ENCODE peak calls at places on chromosomes 11 and 22, in nine cellular contexts. One of them, this sample, is unnamed.

GRCh38 chr11:14244926-14245325 is 114.1 kb downstream of the RRAS2 start:
- DNase-seq in iris pigment epithelial cell: no peak
- DNase-seq in EH: no peak
- DNase-seq in hepatocyte: no peak
- DNase-seq in activated naive CD8-positive, alpha-beta T cell treated with anti-CD3 and anti-CD28 coated beads for 36 hours: no peak
- DNase-seq in NCI-H345: no peak
- DNase-seq in germinal center: no peak
- DNase-seq in naive thymus-derived CD8-positive, alpha-beta T cell: no peak
- DNase-seq in fibroblast of villous mesenchyme: no peak
- DNase-seq in this sample: no peak

GRCh38 chr22:33723915-33724314 is 196.4 kb downstream of the LARGE1 start:
- DNase-seq in NCI-H345: no peak
- DNase-seq in germinal center: peak; percentile 14
- DNase-seq in fibroblast of villous mesenchyme: no peak
- DNase-seq in naive thymus-derived CD8-positive, alpha-beta T cell: no peak
- DNase-seq in hepatocyte: no peak
- DNase-seq in EH: no peak
- DNase-seq in iris pigment epithelial cell: no peak
- DNase-seq in activated naive CD8-positive, alpha-beta T cell treated with anti-CD3 and anti-CD28 coated beads for 36 hours: no peak
- DNase-seq in this sample: no peak

GRCh38 chr11:19345519-19345847 is 104.7 kb upstream of the E2F8 start:
- DNase-seq in hepatocyte: no peak
- DNase-seq in NCI-H345: peak; percentile 29
- DNase-seq in germinal center: peak; percentile 30
- DNase-seq in EH: peak; percentile 15
- DNase-seq in iris pigment epithelial cell: no peak
- DNase-seq in fibroblast of villous mesenchyme: no peak
- DNase-seq in activated naive CD8-positive, alpha-beta T cell treated with anti-CD3 and anti-CD28 coated beads for 36 hours: no peak
- DNase-seq in naive thymus-derived CD8-positive, alpha-beta T cell: no peak
- DNase-seq in this sample: peak; percentile 33

GRCh38 chr11:16511109-16511806 is 154.9 kb upstream of the SOX6 start:
- DNase-seq in NCI-H345: peak; percentile 14
- DNase-seq in naive thymus-derived CD8-positive, alpha-beta T cell: no peak
- DNase-seq in EH: peak; percentile 75
- DNase-seq in iris pigment epithelial cell: peak; percentile 47
- DNase-seq in activated naive CD8-positive, alpha-beta T cell treated with anti-CD3 and anti-CD28 coated beads for 36 hours: no peak
- DNase-seq in hepatocyte: peak; percentile 30
- DNase-seq in germinal center: no peak
- DNase-seq in fibroblast of villous mesenchyme: peak; percentile 52
- DNase-seq in this sample: no peak

GRCh38 chr22:24429411-24430365 is 2.3 kb downstream of the ADORA2A start:
- DNase-seq in EH: peak; percentile 49
- DNase-seq in iris pigment epithelial cell: peak; percentile 22
- DNase-seq in NCI-H345: no peak
- DNase-seq in fibroblast of villous mesenchyme: no peak
- DNase-seq in hepatocyte: no peak
- DNase-seq in activated naive CD8-positive, alpha-beta T cell treated with anti-CD3 and anti-CD28 coated beads for 36 hours: peak; percentile 82
- DNase-seq in germinal center: no peak
- DNase-seq in naive thymus-derived CD8-positive, alpha-beta T cell: peak; percentile 36
- DNase-seq in this sample: no peak

GRCh38 chr11:86046111-86046510 is 22.8 kb downstream of the PICALM start:
- DNase-seq in naive thymus-derived CD8-positive, alpha-beta T cell: no peak
- DNase-seq in EH: peak; percentile 41
- DNase-seq in activated naive CD8-positive, alpha-beta T cell treated with anti-CD3 and anti-CD28 coated beads for 36 hours: no peak
- DNase-seq in hepatocyte: no peak
- DNase-seq in germinal center: no peak
- DNase-seq in iris pigment epithelial cell: no peak
- DNase-seq in NCI-H345: no peak
- DNase-seq in fibroblast of villous mesenchyme: no peak
- DNase-seq in this sample: no peak

GRCh38 chr11:111634981-111635705 is 32.9 kb downstream of the SIK2 start:
- DNase-seq in fibroblast of villous mesenchyme: peak; percentile 27
- DNase-seq in iris pigment epithelial cell: peak; percentile 62
- DNase-seq in hepatocyte: no peak
- DNase-seq in NCI-H345: no peak
- DNase-seq in germinal center: no peak
- DNase-seq in activated naive CD8-positive, alpha-beta T cell treated with anti-CD3 and anti-CD28 coated beads for 36 hours: no peak
- DNase-seq in naive thymus-derived CD8-positive, alpha-beta T cell: no peak
- DNase-seq in EH: peak; percentile 57
- DNase-seq in this sample: no peak

GRCh38 chr11:31825453-31826391 is 14.6 kb upstream of the PAX6 start:
- DNase-seq in germinal center: no peak
- DNase-seq in hepatocyte: no peak
- DNase-seq in activated naive CD8-positive, alpha-beta T cell treated with anti-CD3 and anti-CD28 coated beads for 36 hours: no peak
- DNase-seq in iris pigment epithelial cell: no peak
- DNase-seq in naive thymus-derived CD8-positive, alpha-beta T cell: no peak
- DNase-seq in NCI-H345: no peak
- DNase-seq in fibroblast of villous mesenchyme: no peak
- DNase-seq in EH: no peak
- DNase-seq in this sample: no peak

This sample was measured in dorsolateral prefrontal cortex.